ENCODE peak calls at places on chromosomes 3 and 15, in six cellular contexts. K is T-helper 2 cell, C is NCI-H1092, B is Caco-2, L is GM06990, F is neural crest cell. G is an unnamed sample.

GRCh38 chr15:69093127-69093526 is 67.3 kb upstream of the GLCE start:
- DNase-seq in K (no peak), C (no peak), B (no peak), F (no peak), L (no peak), G (peak; percentile 37)

GRCh38 chr3:189626286-189626685 is 4.9 kb upstream of the TP63 start:
- DNase-seq in L (no peak), B (no peak), K (no peak), F (no peak), C (no peak), G (peak; percentile 30)

GRCh38 chr3:9080165-9080564 is 116.9 kb upstream of the RAD18 start:
- DNase-seq in K (no peak), B (no peak), L (no peak), F (no peak), C (no peak), G (no peak)

GRCh38 chr3:127613406-127613805 is 15.2 kb downstream of the MCM2 start:
- DNase-seq in K (no peak), L (no peak), C (no peak), B (no peak), F (no peak), G (no peak)

GRCh38 chr3:109137766-109138165 is 1.2 kb downstream of the C3orf85 start:
- DNase-seq in L (no peak), K (no peak), C (no peak), F (no peak), B (no peak), G (no peak)

GRCh38 chr3:15899438-15899837 is 101.7 kb upstream of the ANKRD28 start:
- DNase-seq in C (no peak), F (no peak), L (no peak), B (no peak), K (no peak), G (no peak)

GRCh38 chr15:99976811-99977271 is 243.6 kb upstream of the LYSMD4 start:
- DNase-seq in L (no peak), C (no peak), B (no peak), F (no peak), K (no peak), G (peak; percentile 89)

GRCh38 chr3:49006591-49007067 is 562 bp upstream of the WDR6 start:
- DNase-seq in B (no peak), C (no peak), L (no peak), F (no peak), K (no peak), G (no peak)

GRCh38 chr15:34116620-34117019 is 14.7 kb downstream of the PGBD4 start:
- DNase-seq in K (no peak), L (no peak), F (no peak), B (no peak), C (no peak), G (peak; percentile 17)

GRCh38 chr15:37819191-37819590 is 115.2 kb upstream of the TMCO5A start:
- DNase-seq in K (no peak), L (no peak), C (no peak), F (no peak), B (no peak), G (no peak)

GRCh38 chr3:106007512-106007911 is 138.7 kb upstream of the CBLB start:
- DNase-seq in K (no peak), B (no peak), L (no peak), F (no peak), C (no peak), G (no peak)

GRCh38 chr15:27514526-27514925 is 543.5 kb downstream of the GABRG3 start:
- DNase-seq in K (no peak), B (no peak), F (no peak), C (no peak), L (no peak), G (no peak)

GRCh38 chr3:81581966-81582599 is 179.4 kb downstream of the GBE1 start:
- DNase-seq in C (peak; percentile 1), L (peak; percentile 7), F (peak; percentile 33), K (no peak), B (peak; percentile 33), G (peak; percentile 25)

GRCh38 chr3:193821272-193821671 is 228.3 kb downstream of the OPA1 start:
- DNase-seq in L (no peak), K (no peak), F (no peak), B (no peak), C (no peak), G (no peak)

GRCh38 chr3:45553469-45553974 is 41.0 kb upstream of the LIMD1 start:
- DNase-seq in B (no peak), K (no peak), C (no peak), F (no peak), L (peak; percentile 49), G (peak; percentile 82)

GRCh38 chr15:59154268-59154667 is 49.3 kb downstream of the CCNB2 start:
- DNase-seq in F (no peak), K (no peak), L (no peak), C (no peak), B (no peak), G (no peak)

GRCh38 chr15:71651750-71652186 is 158.6 kb upstream of the NR2E3 start:
- DNase-seq in F (peak; percentile 15), L (no peak), B (peak; percentile 63), C (no peak), K (no peak), G (peak; percentile 79)

GRCh38 chr3:148330486-148330885 is 367.2 kb upstream of the AGTR1 start:
- DNase-seq in K (no peak), F (no peak), C (no peak), B (no peak), L (no peak), G (peak; percentile 57)

GRCh38 chr15:71532994-71533393 is 277.4 kb upstream of the NR2E3 start:
- DNase-seq in F (no peak), K (no peak), L (no peak), C (no peak), B (no peak), G (peak; percentile 49)

GRCh38 chr15:89761929-89762328 is 10.9 kb upstream of the MESP1 start:
- DNase-seq in L (no peak), K (no peak), C (no peak), F (no peak), B (no peak), G (no peak)

GRCh38 chr3:178289544-178290160 is 246.6 kb upstream of the KCNMB2 start:
- DNase-seq in L (no peak), C (no peak), B (no peak), K (no peak), F (no peak), G (peak; percentile 77)

GRCh38 chr3:171251842-171252241 is 208.4 kb downstream of the TNIK start:
- DNase-seq in C (no peak), K (peak; percentile 20), B (no peak), L (no peak), F (no peak), G (no peak)

GRCh38 chr15:39592500-39592899 is 11.6 kb downstream of the THBS1 start:
- DNase-seq in B (no peak), L (no peak), K (no peak), C (no peak), F (no peak), G (no peak)

GRCh38 chr15:99213187-99213811 is 36.1 kb downstream of the TTC23 start:
- DNase-seq in C (peak; percentile 0), F (peak; percentile 69), K (peak; percentile 19), L (no peak), B (peak; percentile 66), G (peak; percentile 69)

GRCh38 chr3:54056521-54056920 is 65.8 kb upstream of the CACNA2D3 start:
- DNase-seq in L (no peak), C (no peak), F (no peak), K (no peak), B (no peak), G (no peak)

GRCh38 chr3:157226173-157226847 is 66.4 kb upstream of the CCNL1 start:
- DNase-seq in C (no peak), B (no peak), L (no peak), K (no peak), F (no peak), G (no peak)